ENCODE peak calls at places on chromosome 11, in nine cellular contexts. V is brain microvascular endothelial cell, O is heart left ventricle, J is NB4, Z is AG04450, F is stomach, B is lung, A is GM06990, R is HepG2. M is an unnamed sample.

GRCh38 chr11:59943996-59944395 is 5.8 kb downstream of the OOSP1 start:
- DNase-seq in V (no peak), O (no peak), J (no peak), Z (no peak), F (no peak), B (no peak), A (no peak), R (no peak), M (no peak)

GRCh38 chr11:75263944-75264349 is 23.4 kb downstream of the TPBGL start:
- DNase-seq in V (no peak), O (no peak), J (peak), Z (no peak), F (no peak), B (no peak), A (no peak), R (no peak), M (no peak)

GRCh38 chr11:33040862-33041453 is 1.6 kb downstream of the TCP11L1 start:
- DNase-seq in V (no peak), O (no peak), J (no peak), Z (no peak), F (no peak), B (no peak), A (no peak), R (no peak), M (no peak)

GRCh38 chr11:130639369-130639768 is 190.9 kb downstream of the ADAMTS15 start:
- DNase-seq in V (no peak), O (no peak), J (no peak), Z (no peak), F (no peak), B (peak), A (no peak), R (no peak), M (no peak)

GRCh38 chr11:11947825-11948224 is 60.6 kb downstream of the DKK3 start:
- DNase-seq in V (no peak), O (no peak), J (no peak), Z (no peak), F (no peak), B (no peak), A (no peak), R (no peak), M (no peak)

GRCh38 chr11:72521672-72522071 is 87.3 kb upstream of the CLPB start:
- DNase-seq in V (no peak), O (no peak), J (no peak), Z (no peak), F (no peak), B (no peak), A (no peak), R (no peak), M (no peak)

GRCh38 chr11:36564376-36565032 is 3.3 kb upstream of the RAG1 start:
- DNase-seq in V (peak), O (peak), J (peak), Z (peak), F (peak), B (peak), A (no peak), R (peak), M (no peak)

GRCh38 chr11:6258571-6258998 is 1.1 kb upstream of the CCKBR start:
- DNase-seq in V (no peak), O (no peak), J (no peak), Z (no peak), F (peak), B (no peak), A (no peak), R (no peak), M (no peak)

GRCh38 chr11:129117595-129118350 is 74.4 kb downstream of the ARHGAP32 start:
- DNase-seq in V (peak), O (peak), J (peak), Z (peak), F (peak), B (peak), A (no peak), R (peak), M (peak)

GRCh38 chr11:111322534-111322933 is 24.2 kb downstream of the POU2AF3 start:
- DNase-seq in V (no peak), O (no peak), J (no peak), Z (no peak), F (no peak), B (no peak), A (no peak), R (no peak), M (no peak)

GRCh38 chr11:93585758-93586157 is 42.6 kb upstream of the SMCO4 start:
- DNase-seq in V (peak), O (no peak), J (peak), Z (peak), F (peak), B (no peak), A (no peak), R (no peak), M (peak)

GRCh38 chr11:43504316-43504950 is 145.7 kb downstream of the TTC17 start:
- DNase-seq in V (peak), O (no peak), J (peak), Z (no peak), F (no peak), B (no peak), A (no peak), R (peak), M (no peak)

GRCh38 chr11:105609832-105610781 is at the start of gene GRIA4:
- DNase-seq in V (peak), O (peak), J (no peak), Z (peak), F (peak), B (no peak), A (no peak), R (no peak), M (no peak)

GRCh38 chr11:130528862-130529261 is 80.4 kb downstream of the ADAMTS15 start:
- DNase-seq in V (no peak), O (peak), J (no peak), Z (no peak), F (no peak), B (no peak), A (no peak), R (no peak), M (no peak)

GRCh38 chr11:27972432-27973170 is 135.4 kb downstream of the KIF18A start:
- DNase-seq in V (no peak), O (no peak), J (no peak), Z (no peak), F (no peak), B (no peak), A (no peak), R (no peak), M (no peak)

GRCh38 chr11:15970506-15971214 is 385.7 kb downstream of the SOX6 start:
- DNase-seq in V (no peak), O (no peak), J (no peak), Z (no peak), F (no peak), B (no peak), A (no peak), R (no peak), M (no peak)

GRCh38 chr11:48020092-48020755 is 39.9 kb downstream of the PTPRJ start:
- DNase-seq in V (no peak), O (no peak), J (peak), Z (no peak), F (peak), B (peak), A (peak), R (no peak), M (no peak)

GRCh38 chr11:31921066-31921465 is 109.9 kb upstream of the PAX6 start:
- DNase-seq in V (no peak), O (no peak), J (no peak), Z (no peak), F (no peak), B (no peak), A (no peak), R (no peak), M (no peak)

GRCh38 chr11:132535830-132536229 is 996.5 kb downstream of the OPCML start:
- DNase-seq in V (no peak), O (no peak), J (no peak), Z (no peak), F (no peak), B (no peak), A (no peak), R (no peak), M (no peak)

GRCh38 chr11:37597776-37598175 is 999.7 kb upstream of the RAG2 start:
- DNase-seq in V (no peak), O (no peak), J (no peak), Z (no peak), F (no peak), B (no peak), A (no peak), R (no peak), M (no peak)

GRCh38 chr11:97893612-97894011 is 1127.1 kb upstream of the CNTN5 start:
- DNase-seq in V (no peak), O (no peak), J (no peak), Z (no peak), F (no peak), B (no peak), A (no peak), R (no peak), M (no peak)

GRCh38 chr11:101346591-101346990 is 217.0 kb upstream of the PGR start:
- DNase-seq in V (peak), O (no peak), J (no peak), Z (no peak), F (no peak), B (no peak), A (no peak), R (no peak), M (no peak)

GRCh38 chr11:84686726-84687125 is 940.4 kb downstream of the DLG2 start:
- DNase-seq in V (no peak), O (no peak), J (peak), Z (no peak), F (no peak), B (no peak), A (no peak), R (no peak), M (no peak)

GRCh38 chr11:18221274-18221876 is 15.2 kb downstream of the SAA4 start:
- DNase-seq in V (no peak), O (no peak), J (no peak), Z (no peak), F (no peak), B (no peak), A (no peak), R (no peak), M (no peak)

GRCh38 chr11:64355078-64355940 is 3.7 kb upstream of the RPS6KA4 start:
- DNase-seq in V (peak), O (peak), J (peak), Z (peak), F (peak), B (peak), A (peak), R (peak), M (peak)

GRCh38 chr11:93085097-93085496 is 112.7 kb downstream of the SLC36A4 start:
- DNase-seq in V (peak), O (no peak), J (peak), Z (no peak), F (no peak), B (no peak), A (no peak), R (no peak), M (peak)

GRCh38 chr11:70456921-70457532 is 58.7 kb downstream of the CTTN start:
- DNase-seq in V (peak), O (no peak), J (peak), Z (no peak), F (no peak), B (no peak), A (no peak), R (peak), M (no peak)

GRCh38 chr11:78022397-78023396 is at the start of gene KCTD14:
- DNase-seq in V (no peak), O (no peak), J (no peak), Z (no peak), F (peak), B (peak), A (no peak), R (peak), M (no peak)

GRCh38 chr11:12318791-12319733 is 58.3 kb upstream of the PARVA start:
- DNase-seq in V (no peak), O (no peak), J (no peak), Z (peak), F (no peak), B (no peak), A (no peak), R (no peak), M (no peak)

GRCh38 chr11:105935791-105936190 is 86.2 kb downstream of the MSANTD4 start:
- DNase-seq in V (no peak), O (no peak), J (no peak), Z (no peak), F (no peak), B (no peak), A (no peak), R (no peak), M (no peak)

GRCh38 chr11:104462346-104462745 is 298.4 kb upstream of the PDGFD start:
- DNase-seq in V (peak), O (peak), J (peak), Z (peak), F (no peak), B (no peak), A (no peak), R (no peak), M (no peak)

GRCh38 chr11:44766972-44767278 is 40.2 kb downstream of the TSPAN18 start:
- DNase-seq in V (peak), O (peak), J (no peak), Z (no peak), F (no peak), B (no peak), A (no peak), R (no peak), M (no peak)

GRCh38 chr11:93652161-93652597 is 9.3 kb upstream of the CEP295 start:
- DNase-seq in V (peak), O (peak), J (peak), Z (no peak), F (no peak), B (peak), A (no peak), R (peak), M (no peak)

GRCh38 chr11:100445231-100445735 is 241.8 kb upstream of the ARHGAP42 start:
- DNase-seq in V (peak), O (peak), J (no peak), Z (no peak), F (peak), B (no peak), A (no peak), R (no peak), M (peak)

GRCh38 chr11:76205252-76206076 is 838 bp downstream of the WNT11 start:
- DNase-seq in V (no peak), O (no peak), J (no peak), Z (no peak), F (no peak), B (no peak), A (no peak), R (no peak), M (no peak)

GRCh38 chr11:24234822-24235508 is 261.9 kb upstream of the LUZP2 start:
- DNase-seq in V (peak), O (no peak), J (no peak), Z (peak), F (peak), B (peak), A (no peak), R (no peak), M (peak)

GRCh38 chr11:116862951-116863350 is 25.5 kb upstream of the APOA1 start:
- DNase-seq in V (no peak), O (no peak), J (no peak), Z (no peak), F (no peak), B (no peak), A (no peak), R (no peak), M (no peak)

GRCh38 chr11:96013459-96014213 is 89.7 kb upstream of the MTMR2 start:
- DNase-seq in V (no peak), O (no peak), J (peak), Z (no peak), F (no peak), B (no peak), A (no peak), R (no peak), M (no peak)

GRCh38 chr11:44527476-44527875 is 38.0 kb upstream of the CD82 start:
- DNase-seq in V (no peak), O (no peak), J (no peak), Z (no peak), F (no peak), B (no peak), A (no peak), R (no peak), M (no peak)

GRCh38 chr11:111565111-111565720 is 24.7 kb downstream of the LAYN start:
- DNase-seq in V (peak), O (peak), J (peak), Z (no peak), F (peak), B (peak), A (no peak), R (peak), M (peak)

GRCh38 chr11:14585438-14585837 is 58.2 kb upstream of the PDE3B start:
- DNase-seq in V (no peak), O (no peak), J (no peak), Z (no peak), F (no peak), B (no peak), A (no peak), R (no peak), M (no peak)
- H3K4me3 ChIP-seq in V (no peak), O (no peak), J (no peak), Z (no peak), F (no peak), B (no peak), A (no peak), R (no peak), M (no peak)

DNA sequence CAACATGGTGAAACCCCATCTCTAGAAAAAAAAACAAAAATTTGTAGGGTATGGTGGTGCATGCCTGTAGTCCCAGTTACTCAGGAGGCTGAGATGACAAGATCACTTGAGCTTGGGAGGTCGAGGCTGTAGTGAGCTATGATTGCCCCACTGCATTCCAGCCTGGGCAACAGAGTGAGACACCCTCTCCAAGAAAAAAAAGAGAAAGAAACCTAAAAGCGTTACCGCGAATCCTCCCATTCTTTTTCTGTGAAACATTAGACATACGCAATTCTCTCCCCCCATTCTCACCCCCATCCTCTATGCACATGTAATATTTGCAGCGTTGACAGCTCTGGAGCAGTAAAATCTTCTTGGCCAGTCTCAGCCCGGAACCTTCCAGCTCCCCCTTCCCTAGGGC is 2.1 kb downstream of the LRP4 start:
- DNase-seq in V (no peak), O (no peak), J (no peak), Z (no peak), F (no peak), B (no peak), A (no peak), R (no peak), M (no peak)
- H3K4me3 ChIP-seq in V (peak), O (peak), J (peak), Z (peak), F (peak), B (no peak), A (no peak), R (peak), M (peak)

GRCh38 chr11:121655481-121656332 is 202.9 kb upstream of the SORL1-AS1 start:
- DNase-seq in V (peak), O (peak), J (peak), Z (peak), F (peak), B (peak), A (peak), R (peak), M (peak)
- H3K4me3 ChIP-seq in V (peak), O (peak), J (peak), Z (peak), F (peak), B (no peak), A (peak), R (peak), M (peak)

GRCh38 chr11:9230291-9230690 is 34.9 kb downstream of the DENND5A start:
- DNase-seq in V (no peak), O (no peak), J (no peak), Z (no peak), F (no peak), B (no peak), A (no peak), R (no peak), M (no peak)

GRCh38 chr11:9226514-9226913 is 38.6 kb downstream of the DENND5A start:
- DNase-seq in V (no peak), O (no peak), J (no peak), Z (no peak), F (no peak), B (no peak), A (no peak), R (no peak), M (no peak)

GRCh38 chr11:9228086-9228485 is 37.1 kb downstream of the DENND5A start:
- DNase-seq in V (no peak), O (no peak), J (no peak), Z (no peak), F (no peak), B (no peak), A (no peak), R (no peak), M (no peak)

GRCh38 chr11:9232482-9232881 is 32.7 kb downstream of the DENND5A start:
- DNase-seq in V (no peak), O (no peak), J (no peak), Z (no peak), F (no peak), B (no peak), A (no peak), R (no peak), M (no peak)

GRCh38 chr11:9231848-9232177 is 33.3 kb downstream of the DENND5A start:
- DNase-seq in V (peak), O (no peak), J (peak), Z (no peak), F (no peak), B (no peak), A (no peak), R (no peak), M (no peak)
- H3K4me3 ChIP-seq in V (no peak), O (peak), J (no peak), Z (no peak), F (no peak), B (no peak), A (no peak), R (no peak), M (no peak)

DNA sequence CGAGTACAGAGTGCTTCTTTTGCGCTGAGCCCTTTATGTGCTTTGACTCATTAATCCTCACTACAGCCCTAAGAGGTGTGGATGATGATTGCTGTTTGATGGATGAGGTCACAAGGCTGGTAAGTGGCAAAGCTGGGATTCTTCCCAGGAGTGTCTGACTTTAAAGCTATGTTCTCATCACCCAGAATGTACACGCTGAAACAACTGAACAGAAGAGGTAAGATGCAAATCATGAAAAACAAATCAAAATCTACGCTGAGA is 37.7 kb upstream of the CREB3L1 start:
- DNase-seq in V (no peak), O (no peak), J (no peak), Z (no peak), F (no peak), B (no peak), A (no peak), R (no peak), M (peak)
- H3K4me3 ChIP-seq in V (no peak), O (no peak), J (no peak), Z (no peak), F (no peak), B (no peak), A (no peak), R (no peak), M (no peak)

DNA sequence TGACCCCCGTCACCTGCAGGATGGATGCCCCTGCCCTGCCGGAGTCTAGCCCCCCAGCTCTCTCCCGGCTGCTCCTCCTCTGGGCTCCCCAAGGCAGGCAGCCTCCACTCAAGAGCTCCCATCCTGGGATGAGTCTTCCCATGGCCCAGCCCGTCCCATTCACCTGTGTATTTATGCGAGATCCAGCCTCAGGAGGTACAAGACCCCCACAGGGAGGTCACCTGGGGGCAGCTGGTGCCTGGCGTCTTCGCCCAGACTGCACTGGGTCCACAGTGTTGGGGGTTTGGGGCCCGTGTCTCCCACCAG is 43.0 kb upstream of the ZC3H12C start:
- DNase-seq in V (no peak), O (no peak), J (no peak), Z (no peak), F (no peak), B (no peak), A (no peak), R (no peak), M (no peak)
- H3K4me3 ChIP-seq in V (no peak), O (no peak), J (no peak), Z (no peak), F (no peak), B (no peak), A (no peak), R (no peak), M (no peak)

GRCh38 chr11:67413266-67413797 is 2.1 kb upstream of the CARNS1 start:
- DNase-seq in V (no peak), O (no peak), J (peak), Z (no peak), F (no peak), B (no peak), A (no peak), R (no peak), M (no peak)

GRCh38 chr11:67418476-67419281 is 3.2 kb downstream of the CARNS1 start:
- DNase-seq in V (no peak), O (peak), J (no peak), Z (no peak), F (peak), B (no peak), A (no peak), R (no peak), M (no peak)

GRCh38 chr11:67416416-67417335 is 1.2 kb downstream of the CARNS1 start:
- DNase-seq in V (no peak), O (no peak), J (peak), Z (no peak), F (peak), B (peak), A (no peak), R (peak), M (no peak)

GRCh38 chr11:67417425-67417824 is 1.9 kb downstream of the CARNS1 start:
- DNase-seq in V (no peak), O (no peak), J (no peak), Z (no peak), F (no peak), B (no peak), A (no peak), R (no peak), M (no peak)

GRCh38 chr11:67415501-67416304 is at the start of gene CARNS1:
- DNase-seq in V (no peak), O (no peak), J (no peak), Z (no peak), F (no peak), B (no peak), A (no peak), R (no peak), M (no peak)
- H3K4me3 ChIP-seq in V (no peak), O (peak), J (no peak), Z (peak), F (peak), B (no peak), A (no peak), R (no peak), M (peak)